ENCODE peak calls at places on chromosomes 2 and 18, in eight cellular contexts. E is EL; F is left colon; V is HCT116; R is nucleus accumbens; S is cardiac septum; A is activated CD4-positive, CD25-positive, alpha-beta regulatory T cell; U is ACHN. C is an unnamed sample.

GRCh38 chr2:113910110-113910717 is 20.3 kb downstream of the ACTR3 start:
- DNase-seq in E (no peak), A (no peak), U (peak; percentile 34), F (no peak), R (no peak), V (peak; percentile 15), S (no peak), C (no peak)

GRCh38 chr2:72629062-72629461 is 196.8 kb downstream of the EXOC6B start:
- DNase-seq in S (no peak), V (no peak), A (no peak), F (no peak), E (no peak), U (no peak), R (no peak), C (no peak)

GRCh38 chr2:141711627-141712026 is 419.2 kb downstream of the LRP1B start:
- DNase-seq in A (no peak), V (no peak), S (no peak), U (no peak), F (no peak), E (no peak), R (no peak), C (no peak)

GRCh38 chr2:82993631-82994030 is 1465.4 kb downstream of the SUCLG1 start:
- DNase-seq in V (peak; percentile 18), A (no peak), S (no peak), R (no peak), E (peak; percentile 67), U (no peak), F (no peak), C (no peak)

GRCh38 chr2:15543058-15543457 is 18.1 kb downstream of the NBAS start:
- DNase-seq in S (no peak), V (no peak), U (no peak), A (no peak), F (no peak), R (no peak), E (no peak), C (no peak)

GRCh38 chr2:24365051-24365450 is 4.7 kb upstream of the ITSN2 start:
- DNase-seq in E (no peak), V (no peak), U (no peak), R (no peak), S (peak; percentile 93), A (no peak), F (peak; percentile 88), C (no peak)

GRCh38 chr2:118644190-118644589 is 203.3 kb downstream of the EN1 start:
- DNase-seq in A (no peak), V (no peak), E (no peak), S (no peak), F (no peak), U (no peak), R (no peak), C (no peak)

GRCh38 chr2:108612153-108612513 is 77.9 kb downstream of the LIMS1 start:
- DNase-seq in V (no peak), F (no peak), U (no peak), S (no peak), A (no peak), R (no peak), E (peak; percentile 29), C (no peak)

GRCh38 chr2:190791983-190792575 is 88.5 kb upstream of the GLS start:
- DNase-seq in U (no peak), R (no peak), V (no peak), A (no peak), F (no peak), S (no peak), E (peak; percentile 22), C (no peak)

GRCh38 chr18:23626451-23627279 is 36.0 kb downstream of the ANKRD29 start:
- DNase-seq in U (no peak), V (no peak), R (no peak), S (no peak), E (peak; percentile 57), A (no peak), F (no peak), C (peak; percentile 5)

GRCh38 chr2:24496959-24497358 is 5.9 kb downstream of the NCOA1 start:
- DNase-seq in U (no peak), S (no peak), R (no peak), A (no peak), F (no peak), V (no peak), E (no peak), C (no peak)

GRCh38 chr2:54370405-54371104 is 85.6 kb upstream of the SPTBN1 start:
- DNase-seq in A (no peak), S (no peak), U (no peak), F (no peak), R (no peak), E (no peak), V (no peak), C (no peak)

GRCh38 chr18:27750014-27750413 is 426.9 kb downstream of the CDH2 start:
- DNase-seq in S (no peak), A (no peak), U (peak; percentile 73), R (no peak), V (peak; percentile 19), E (peak; percentile 85), F (no peak), C (peak; percentile 1)

GRCh38 chr2:240322231-240322955 is 113.1 kb upstream of the GPC1 start:
- DNase-seq in A (no peak), V (no peak), F (no peak), R (no peak), E (no peak), S (peak; percentile 72), U (no peak), C (no peak)

GRCh38 chr2:107801498-107801897 is 25.2 kb upstream of the RGPD4 start:
- DNase-seq in A (no peak), S (no peak), R (no peak), F (no peak), E (no peak), V (no peak), U (no peak), C (no peak)

GRCh38 chr2:36869606-36870005 is 96.7 kb downstream of the STRN start:
- DNase-seq in E (no peak), A (no peak), F (no peak), U (no peak), V (no peak), S (no peak), R (no peak), C (no peak)

GRCh38 chr2:234795272-234795920 is 156.4 kb upstream of the SH3BP4 start:
- DNase-seq in E (no peak), U (no peak), S (no peak), A (no peak), R (no peak), F (no peak), V (no peak), C (no peak)

GRCh38 chr2:219661955-219662395 is 34.5 kb downstream of the SLC4A3 start:
- DNase-seq in V (no peak), A (no peak), R (no peak), S (peak; percentile 9), U (peak; percentile 49), E (peak; percentile 65), F (no peak), C (no peak)

GRCh38 chr18:11883153-11883552 is 25.0 kb downstream of the MPPE1 start:
- DNase-seq in E (no peak), F (no peak), S (no peak), A (no peak), R (no peak), V (no peak), U (no peak), C (no peak)

GRCh38 chr2:209323738-209324137 is 100.1 kb upstream of the MAP2 start:
- DNase-seq in A (no peak), E (no peak), R (no peak), U (no peak), V (no peak), S (no peak), F (no peak), C (no peak)

GRCh38 chr2:64400733-64401500 is 53.0 kb upstream of the LGALSL start:
- DNase-seq in U (no peak), E (no peak), F (peak; percentile 47), V (no peak), A (no peak), R (no peak), S (no peak), C (no peak)

GRCh38 chr2:31287681-31288080 is 53.7 kb downstream of the EHD3 start:
- DNase-seq in A (no peak), F (no peak), E (peak; percentile 74), V (no peak), R (no peak), S (no peak), U (no peak), C (peak; percentile 49)

GRCh38 chr18:25349926-25350560 is 1.9 kb downstream of the ZNF521 start:
- DNase-seq in S (no peak), A (no peak), F (peak; percentile 12), U (no peak), R (peak; percentile 14), E (peak; percentile 8), V (no peak), C (no peak)